ENCODE peak calls at places on chromosome 1, in five cellular contexts. R, G, W, V and T are unnamed samples.

GRCh38 chr1:167145965-167146364 is 52.1 kb downstream of the STYXL2 start:
- DNase-seq in R (no peak), G (no peak), W (no peak), V (no peak), T (no peak)

GRCh38 chr1:107430540-107431228 is 289.8 kb downstream of the NTNG1 start:
- DNase-seq in R (peak; percentile 43), G (peak; percentile 69), W (peak; percentile 39), V (peak; percentile 12), T (peak; percentile 67)

GRCh38 chr1:200535605-200536004 is 84.9 kb downstream of the KIF14 start:
- DNase-seq in R (no peak), G (peak; percentile 62), W (no peak), V (peak; percentile 38), T (peak; percentile 10)

GRCh38 chr1:102861247-102861646 is 247.1 kb downstream of the COL11A1 start:
- DNase-seq in R (no peak), G (no peak), W (no peak), V (no peak), T (no peak)

GRCh38 chr1:8259498-8260290 is 58.2 kb upstream of the SLC45A1 start:
- DNase-seq in R (no peak), G (no peak), W (no peak), V (no peak), T (peak; percentile 89)

GRCh38 chr1:6052543-6053205 is 7.0 kb downstream of the KCNAB2 start:
- DNase-seq in R (peak; percentile 83), G (peak; percentile 74), W (no peak), V (peak; percentile 86), T (peak; percentile 43)

GRCh38 chr1:67060811-67061218 is 6.9 kb upstream of the SLC35D1 start:
- DNase-seq in R (peak; percentile 44), G (no peak), W (no peak), V (no peak), T (peak; percentile 54)

GRCh38 chr1:13469343-13469742 is 44.5 kb downstream of the LRRC38 start:
- DNase-seq in R (peak; percentile 20), G (peak; percentile 42), W (no peak), V (no peak), T (peak; percentile 38)

GRCh38 chr1:79852004-79852403 is 845.5 kb upstream of the ADGRL4 start:
- DNase-seq in R (peak; percentile 1), G (no peak), W (no peak), V (no peak), T (no peak)

GRCh38 chr1:203181586-203182376 is 4.7 kb downstream of the CHI3L1 start:
- DNase-seq in R (no peak), G (no peak), W (no peak), V (no peak), T (no peak)

GRCh38 chr1:101314244-101314643 is 77.4 kb downstream of the S1PR1 start:
- DNase-seq in R (no peak), G (no peak), W (no peak), V (no peak), T (no peak)

GRCh38 chr1:15617874-15618684 is 821 bp downstream of the DDI2 start:
- DNase-seq in R (peak; percentile 67), G (peak; percentile 23), W (peak; percentile 49), V (peak; percentile 73), T (peak; percentile 74)

GRCh38 chr1:46342084-46342656 is 1.6 kb downstream of the NSUN4 start:
- DNase-seq in R (peak; percentile 49), G (peak; percentile 19), W (peak; percentile 56), V (peak; percentile 26), T (no peak)

GRCh38 chr1:15948600-15949452 is 27.1 kb downstream of the ZBTB17 start:
- DNase-seq in R (peak; percentile 81), G (no peak), W (no peak), V (no peak), T (no peak)

GRCh38 chr1:20361805-20362381 is 71.2 kb downstream of the VWA5B1 start:
- DNase-seq in R (peak; percentile 62), G (peak; percentile 77), W (no peak), V (peak; percentile 79), T (peak; percentile 13)

GRCh38 chr1:201849372-201850052 is 20.6 kb downstream of the IPO9 start:
- DNase-seq in R (no peak), G (no peak), W (no peak), V (no peak), T (no peak)

GRCh38 chr1:219801433-219801832 is 126.9 kb downstream of the SLC30A10 start:
- DNase-seq in R (no peak), G (no peak), W (no peak), V (no peak), T (no peak)

GRCh38 chr1:186900539-186901237 is 71.9 kb downstream of the PLA2G4A start:
- DNase-seq in R (no peak), G (no peak), W (no peak), V (no peak), T (no peak)

GRCh38 chr1:244761279-244761678 is 74.2 kb upstream of the COX20 start:
- DNase-seq in R (peak; percentile 20), G (no peak), W (no peak), V (peak; percentile 70), T (no peak)

GRCh38 chr1:7218210-7218832 is 433.1 kb downstream of the CAMTA1 start:
- DNase-seq in R (peak; percentile 69), G (peak; percentile 60), W (no peak), V (peak; percentile 67), T (peak; percentile 44)

GRCh38 chr1:108767115-108767514 is 20.6 kb downstream of the STXBP3 start:
- DNase-seq in R (no peak), G (no peak), W (no peak), V (no peak), T (no peak)

GRCh38 chr1:156508205-156508954 is 7.8 kb upstream of the MEF2D start:
- DNase-seq in R (peak; percentile 29), G (no peak), W (no peak), V (no peak), T (no peak)

DNA sequence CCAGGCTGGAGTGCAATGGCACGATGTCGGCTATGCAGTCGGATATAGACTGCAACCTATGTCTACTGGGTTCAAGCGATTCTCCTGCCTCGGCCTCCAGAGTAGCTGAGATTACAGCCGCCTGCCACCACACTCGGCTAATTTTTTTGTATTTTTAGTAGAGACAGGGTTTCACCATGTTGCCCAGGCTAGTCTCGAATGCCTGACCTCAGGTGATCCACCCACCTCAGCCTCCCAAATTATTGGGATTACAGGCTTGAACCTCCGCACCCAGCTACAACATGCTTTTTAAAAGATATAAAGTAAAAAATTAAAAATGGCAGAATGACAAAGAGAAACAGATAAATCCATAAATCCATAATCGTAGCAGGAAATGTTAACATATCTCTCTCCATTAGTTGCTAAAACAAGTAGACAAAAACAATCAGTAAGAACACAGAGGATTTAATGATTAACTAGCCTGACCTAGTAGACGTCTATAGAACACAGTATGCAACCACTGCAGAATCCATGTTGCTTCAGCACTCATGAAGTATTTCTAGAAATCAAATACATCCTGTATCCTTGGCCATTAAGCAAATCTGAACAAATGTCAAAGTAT is 59.9 kb upstream of the SPOCD1 start:
- DNase-seq in R (no peak), G (no peak), W (no peak), V (no peak), T (peak; percentile 74)
- TF ChIP-seq FOXM1 in R (no peak), G (no peak), W (no peak), V (no peak), T (no peak)

DNA sequence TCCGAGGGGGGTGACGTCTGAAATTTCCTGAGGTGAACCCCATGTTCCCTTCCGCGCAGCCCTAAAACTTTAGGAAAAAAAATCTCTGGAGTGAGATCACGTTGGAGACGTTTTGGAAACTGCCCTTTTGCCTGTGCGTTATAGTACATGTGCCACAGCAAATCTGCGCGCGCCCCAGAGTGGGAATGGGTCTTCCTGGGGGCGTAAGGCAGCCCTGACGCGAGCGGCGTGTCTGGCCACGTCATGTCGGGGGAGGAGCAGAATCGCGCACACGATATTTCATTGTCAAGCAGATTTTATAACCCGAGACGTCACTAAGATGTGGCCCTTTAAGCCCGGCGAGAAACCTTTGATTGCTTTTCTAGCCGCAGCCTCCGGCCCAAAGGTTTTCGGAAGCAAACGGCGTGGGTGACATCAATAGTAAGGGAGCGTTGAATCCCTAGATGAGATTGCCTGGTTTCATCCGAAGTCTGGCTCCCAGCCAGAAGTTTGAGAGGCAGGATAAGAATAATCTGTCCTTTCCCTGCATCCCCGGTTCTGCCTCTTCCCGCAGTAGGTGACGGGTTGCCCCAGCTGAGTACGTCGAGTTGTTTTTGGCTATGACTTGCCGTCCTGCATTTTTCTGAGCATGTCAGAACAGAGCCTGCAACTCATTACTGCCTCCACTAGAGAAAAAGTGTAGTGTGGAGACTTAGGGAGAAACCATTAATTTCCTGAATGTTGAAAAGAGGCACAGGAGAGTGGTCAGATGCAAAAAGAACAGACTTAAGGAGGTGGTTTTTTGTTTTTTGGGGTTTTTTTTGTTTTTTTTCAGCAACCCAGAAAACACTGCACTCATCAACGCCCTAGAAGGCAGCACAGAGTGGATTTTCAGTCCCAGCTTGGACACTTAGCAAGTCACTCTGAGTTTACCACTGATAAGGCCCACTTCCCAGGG is 800 bp upstream of the PMVK start:
- DNase-seq in R (peak; percentile 93), G (peak; percentile 95), W (peak; percentile 82), V (peak; percentile 90), T (peak; percentile 75)
- TF ChIP-seq FOXM1 in R (peak; percentile 87), G (peak; percentile 62), W (no peak), V (no peak), T (no peak)

DNA sequence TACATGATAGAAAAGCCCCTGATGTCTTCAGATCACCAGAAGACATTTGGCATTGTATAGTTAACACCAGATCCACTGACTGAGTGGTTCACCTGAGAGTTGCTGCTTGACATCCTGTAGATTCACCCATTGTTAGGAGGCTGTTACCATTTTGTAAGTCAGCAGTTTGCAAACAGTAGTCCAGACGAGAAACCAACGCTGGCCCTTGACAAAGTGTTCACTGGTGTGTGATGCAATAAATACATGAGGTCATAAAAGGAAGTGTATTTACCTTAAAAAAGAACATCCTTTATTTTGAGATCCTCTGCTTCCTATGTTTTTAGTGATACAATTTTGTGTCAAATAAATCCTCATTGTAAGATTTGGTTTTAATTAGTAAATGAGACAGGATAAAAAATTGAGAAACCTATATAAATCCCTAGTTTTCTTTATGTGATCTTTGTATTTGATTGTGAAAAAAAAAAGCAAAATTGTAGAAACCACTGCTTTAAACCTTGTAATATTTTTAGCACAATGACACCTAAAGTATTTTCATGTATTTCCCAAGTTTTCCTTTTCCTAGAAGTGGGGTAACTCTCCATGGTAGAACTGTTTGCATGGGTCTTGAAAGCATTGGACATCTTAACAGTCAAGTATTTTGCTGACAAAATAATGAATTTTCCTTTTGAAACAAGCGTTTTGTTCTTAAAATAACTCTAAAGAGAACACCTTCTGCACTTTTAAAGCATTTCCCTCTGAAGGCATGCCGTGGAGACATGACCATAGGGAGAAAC is 204.3 kb downstream of the FGGY start:
- DNase-seq in R (no peak), G (no peak), W (no peak), V (no peak), T (no peak)
- TF ChIP-seq FOXM1 in R (no peak), G (no peak), W (no peak), V (no peak), T (no peak)

DNA sequence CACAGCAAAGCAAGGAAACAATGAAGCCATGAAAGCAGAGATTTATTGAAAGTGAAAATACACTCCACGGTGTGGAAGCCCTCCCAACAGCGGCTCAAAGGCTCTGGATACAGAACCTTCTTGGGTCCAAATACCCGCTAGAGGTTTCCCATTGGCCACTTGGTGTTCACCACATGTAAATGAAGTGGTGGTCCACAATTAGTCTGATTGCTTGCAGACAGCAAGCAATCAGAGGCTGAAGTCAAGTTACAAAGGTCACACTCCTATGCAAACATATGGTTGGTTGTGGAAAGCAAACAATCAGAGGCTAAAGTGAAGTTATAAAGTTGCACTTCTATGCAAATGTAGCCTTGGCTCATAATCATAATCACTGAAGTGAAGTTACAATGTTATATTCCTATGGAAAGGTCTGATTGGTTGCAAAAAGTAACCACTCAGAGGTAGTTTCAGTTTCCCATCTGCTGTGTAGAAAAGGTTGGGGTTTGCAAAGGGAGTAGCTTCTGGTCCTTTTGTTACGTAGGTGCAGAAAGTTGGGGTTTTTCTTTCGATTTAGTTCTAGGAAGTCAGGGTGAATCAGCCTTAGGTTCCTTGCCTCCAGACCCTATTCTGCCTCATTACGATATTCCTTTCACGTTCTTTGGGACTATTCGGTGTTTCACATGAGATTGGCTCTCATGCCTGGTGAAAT is 36.8 kb upstream of the MTF2 start:
- DNase-seq in R (peak; percentile 24), G (no peak), W (peak; percentile 55), V (no peak), T (peak; percentile 70)
- TF ChIP-seq FOXM1 in R (no peak), G (no peak), W (no peak), V (no peak), T (no peak)